ENCODE peak calls at places on chromosomes 6 and 20, in ten cellular contexts. P is NCI-H2029, T is ovary, H is NCI-H526, X is hippocampal formation, U is HCT116, A is GM03348, D is dermis microvascular lymphatic vessel endothelial cell, Z is COLO829, L is Caki2. V is an unnamed sample.

GRCh38 chr6:6004147-6004995 is 2.4 kb downstream of the NRN1 start:
- DNase-seq in P (peak), T (no peak), H (peak), X (peak), U (no peak), A (peak), D (no peak), Z (no peak), L (no peak), V (no peak)

GRCh38 chr20:37575884-37576283 is 48.2 kb upstream of the BLCAP start:
- DNase-seq in P (no peak), T (no peak), H (no peak), X (no peak), U (no peak), A (no peak), D (no peak), Z (no peak), L (no peak), V (no peak)

GRCh38 chr6:125611573-125612399 is 137.6 kb upstream of the HEY2 start:
- DNase-seq in P (peak), T (no peak), H (no peak), X (peak), U (no peak), A (no peak), D (peak), Z (no peak), L (peak), V (no peak)

GRCh38 chr6:87588756-87589407 is 905 bp downstream of the RARS2 start:
- DNase-seq in P (no peak), T (no peak), H (no peak), X (no peak), U (no peak), A (peak), D (no peak), Z (no peak), L (no peak), V (no peak)

GRCh38 chr6:68880050-68880449 is 245.0 kb downstream of the ADGRB3 start:
- DNase-seq in P (no peak), T (no peak), H (peak), X (no peak), U (no peak), A (no peak), D (no peak), Z (no peak), L (no peak), V (no peak)

GRCh38 chr20:56974499-56975250 is 291.8 kb downstream of the BMP7 start:
- DNase-seq in P (no peak), T (no peak), H (peak), X (peak), U (peak), A (peak), D (no peak), Z (peak), L (peak), V (no peak)

GRCh38 chr20:50338479-50339195 is 148.0 kb downstream of the CEBPB start:
- DNase-seq in P (no peak), T (no peak), H (no peak), X (peak), U (no peak), A (peak), D (no peak), Z (no peak), L (no peak), V (no peak)

GRCh38 chr20:53706511-53707031 is 112.9 kb upstream of the ZNF217 start:
- DNase-seq in P (no peak), T (no peak), H (no peak), X (no peak), U (no peak), A (peak), D (no peak), Z (no peak), L (peak), V (no peak)

GRCh38 chr6:51552400-51552799 is 535.0 kb downstream of the PKHD1 start:
- DNase-seq in P (no peak), T (no peak), H (no peak), X (no peak), U (no peak), A (no peak), D (no peak), Z (no peak), L (no peak), V (no peak)

GRCh38 chr6:42550277-42550676 is 13.6 kb upstream of the UBR2 start:
- DNase-seq in P (no peak), T (no peak), H (no peak), X (no peak), U (no peak), A (no peak), D (no peak), Z (no peak), L (no peak), V (no peak)

GRCh38 chr6:105769197-105769596 is 316.9 kb upstream of the PRDM1 start:
- DNase-seq in P (no peak), T (no peak), H (no peak), X (no peak), U (no peak), A (no peak), D (no peak), Z (no peak), L (no peak), V (no peak)

GRCh38 chr20:1263853-1264252 is 2.2 kb upstream of the SNPH start:
- DNase-seq in P (no peak), T (no peak), H (no peak), X (no peak), U (no peak), A (peak), D (no peak), Z (no peak), L (no peak), V (no peak)

GRCh38 chr6:27830212-27830664 is 82.0 kb downstream of the OR2B2 start:
- DNase-seq in P (no peak), T (no peak), H (no peak), X (no peak), U (no peak), A (no peak), D (no peak), Z (no peak), L (no peak), V (no peak)

GRCh38 chr6:16332175-16332542 is 93.8 kb downstream of the GMPR start:
- DNase-seq in P (peak), T (peak), H (peak), X (peak), U (no peak), A (peak), D (peak), Z (peak), L (peak), V (peak)

GRCh38 chr6:156379392-156379910 is 397.7 kb upstream of the ARID1B start:
- DNase-seq in P (no peak), T (no peak), H (no peak), X (no peak), U (no peak), A (no peak), D (no peak), Z (no peak), L (no peak), V (no peak)

GRCh38 chr20:24953621-24954133 is 4.6 kb downstream of the CST7 start:
- DNase-seq in P (no peak), T (no peak), H (no peak), X (no peak), U (no peak), A (no peak), D (no peak), Z (no peak), L (no peak), V (no peak)

GRCh38 chr20:58073945-58074920 is 154.2 kb downstream of the ANKRD60 start:
- DNase-seq in P (no peak), T (peak), H (no peak), X (no peak), U (no peak), A (peak), D (no peak), Z (no peak), L (no peak), V (no peak)

GRCh38 chr6:143993965-143994646 is 14.0 kb downstream of the PLAGL1 start:
- DNase-seq in P (no peak), T (no peak), H (no peak), X (no peak), U (no peak), A (no peak), D (no peak), Z (no peak), L (no peak), V (no peak)

GRCh38 chr6:15522856-15523529 is 139.8 kb downstream of the DTNBP1 start:
- DNase-seq in P (no peak), T (no peak), H (no peak), X (no peak), U (no peak), A (no peak), D (no peak), Z (no peak), L (no peak), V (no peak)

GRCh38 chr6:57283096-57283495 is 34.3 kb upstream of the PRIM2 start:
- DNase-seq in P (no peak), T (no peak), H (no peak), X (no peak), U (no peak), A (no peak), D (no peak), Z (no peak), L (no peak), V (no peak)

GRCh38 chr6:15023448-15023847 is 222.4 kb upstream of the JARID2 start:
- DNase-seq in P (no peak), T (no peak), H (no peak), X (no peak), U (no peak), A (no peak), D (no peak), Z (no peak), L (no peak), V (no peak)

GRCh38 chr6:70241991-70242420 is 60.9 kb downstream of the COL9A1 start:
- DNase-seq in P (peak), T (no peak), H (peak), X (no peak), U (no peak), A (no peak), D (no peak), Z (no peak), L (no peak), V (no peak)

GRCh38 chr6:132813173-132813856 is 1.1 kb upstream of the RPS12 start:
- DNase-seq in P (peak), T (peak), H (peak), X (peak), U (no peak), A (peak), D (peak), Z (no peak), L (peak), V (no peak)

GRCh38 chr20:52493177-52493711 is 301.7 kb upstream of the ZFP64 start:
- DNase-seq in P (peak), T (no peak), H (no peak), X (no peak), U (no peak), A (peak), D (peak), Z (no peak), L (peak), V (no peak)

GRCh38 chr6:26270903-26271639 is 93.9 kb upstream of the BTN3A2 start:
- DNase-seq in P (peak), T (no peak), H (peak), X (peak), U (no peak), A (peak), D (peak), Z (peak), L (peak), V (peak)

GRCh38 chr20:19673575-19673974 is 84.5 kb upstream of the RIN2 start:
- DNase-seq in P (no peak), T (no peak), H (no peak), X (no peak), U (no peak), A (no peak), D (no peak), Z (no peak), L (no peak), V (no peak)

GRCh38 chr20:51800769-51801219 is 1.5 kb downstream of the SALL4 start:
- DNase-seq in P (no peak), T (no peak), H (peak), X (no peak), U (no peak), A (peak), D (peak), Z (no peak), L (no peak), V (no peak)